ENCODE peak calls at places on chromosomes 13 and 19, in nine cellular contexts. M is CD14-positive monocyte; G is fibroblast of gingiva; V is stimulated activated CD4-positive, alpha-beta T cell treated with anti-CD3 and anti-CD28 coated beads, Interleukin-4, amount 100 ng/mL, for 24 hours; I is heart left ventricle; E is stimulated activated naive CD4-positive, alpha-beta T cell; A is GM18507; N is left ventricle myocardium inferior; X is left cardiac atrium. F is an unnamed sample.
A peak's percentile ranks its signal among the peaks of the same experiment; 100 is the strongest.

GRCh38 chr13:28747851-28748250 is 29.1 kb upstream of the SLC46A3 start:
- DNase-seq in M (no peak), G (no peak), V (no peak), I (no peak), E (no peak), A (no peak), N (no peak), X (no peak), F (no peak)

GRCh38 chr13:59745395-59745788 is 418.3 kb downstream of the DIAPH3 start:
- DNase-seq in M (no peak), G (peak; percentile 48), V (no peak), I (no peak), E (no peak), A (no peak), N (no peak), X (no peak), F (no peak)

GRCh38 chr13:39676315-39676876 is 20.9 kb downstream of the COG6 start:
- DNase-seq in M (no peak), G (peak; percentile 28), V (peak; percentile 29), I (no peak), E (no peak), A (no peak), N (no peak), X (no peak), F (no peak)

GRCh38 chr19:48006762-48007161 is 12.3 kb downstream of the ELSPBP1 start:
- DNase-seq in M (no peak), G (no peak), V (no peak), I (no peak), E (no peak), A (no peak), N (no peak), X (no peak), F (no peak)

GRCh38 chr13:19818223-19818842 is 35.6 kb upstream of the PSPC1 start:
- DNase-seq in M (no peak), G (no peak), V (peak; percentile 19), I (no peak), E (peak; percentile 5), A (no peak), N (peak; percentile 32), X (peak; percentile 31), F (peak; percentile 61)

GRCh38 chr19:1575323-1576241 is 7.5 kb upstream of the MEX3D start:
- DNase-seq in M (no peak), G (no peak), V (no peak), I (no peak), E (no peak), A (no peak), N (no peak), X (no peak), F (no peak)

GRCh38 chr19:58033741-58034475 is at the start of gene ZSCAN1:
- DNase-seq in M (no peak), G (peak; percentile 83), V (no peak), I (peak; percentile 96), E (peak; percentile 3), A (no peak), N (peak; percentile 90), X (peak; percentile 96), F (peak; percentile 94)

GRCh38 chr13:58583961-58584360 is 952.4 kb downstream of the PCDH17 start:
- DNase-seq in M (no peak), G (no peak), V (no peak), I (no peak), E (no peak), A (no peak), N (no peak), X (no peak), F (no peak)

GRCh38 chr13:51469790-51470189 is 17.0 kb upstream of the INTS6 start:
- DNase-seq in M (no peak), G (no peak), V (no peak), I (no peak), E (no peak), A (no peak), N (no peak), X (no peak), F (no peak)

GRCh38 chr13:45055902-45056648 is 64.2 kb upstream of the GTF2F2 start:
- DNase-seq in M (no peak), G (peak; percentile 31), V (peak; percentile 41), I (no peak), E (no peak), A (no peak), N (no peak), X (peak; percentile 25), F (no peak)

GRCh38 chr19:47020992-47021496 is 1.4 kb downstream of the NPAS1 start:
- DNase-seq in M (no peak), G (no peak), V (no peak), I (no peak), E (no peak), A (no peak), N (no peak), X (no peak), F (no peak)

GRCh38 chr13:80036845-80037504 is 304.0 kb downstream of the SPRY2 start:
- DNase-seq in M (peak; percentile 76), G (peak; percentile 57), V (no peak), I (no peak), E (no peak), A (no peak), N (no peak), X (no peak), F (no peak)

GRCh38 chr13:110813646-110814624 is 100.4 kb downstream of the ING1 start:
- DNase-seq in M (no peak), G (no peak), V (no peak), I (no peak), E (no peak), A (no peak), N (no peak), X (no peak), F (no peak)

GRCh38 chr19:13093407-13094284 is 9.0 kb downstream of the LYL1 start:
- DNase-seq in M (peak; percentile 89), G (peak; percentile 75), V (peak; percentile 83), I (peak; percentile 80), E (peak; percentile 74), A (peak; percentile 70), N (peak; percentile 83), X (peak; percentile 89), F (peak; percentile 88)

GRCh38 chr19:48499352-48500090 is 12.1 kb downstream of the LMTK3 start:
- DNase-seq in M (no peak), G (no peak), V (no peak), I (no peak), E (no peak), A (no peak), N (no peak), X (no peak), F (no peak)

GRCh38 chr19:18637644-18638630 is 1.1 kb downstream of the KLHL26 start:
- DNase-seq in M (no peak), G (no peak), V (no peak), I (no peak), E (no peak), A (no peak), N (no peak), X (no peak), F (no peak)